ENCODE peak calls at places on chromosome 13, in nine cellular contexts. E is IMR-90; H is ovary; N is HCT116; J is heart left ventricle; D is HepG2; F is prostate gland; Z is CD8-positive, alpha-beta T cell; U is tibial nerve. Y is an unnamed sample.

GRCh38 chr13:37446503-37446902 is 152.1 kb downstream of the POSTN start:
- DNase-seq in U (no peak), H (no peak), J (no peak), Z (no peak), F (no peak), N (no peak), D (no peak), E (peak; percentile 93), Y (peak; percentile 91)

GRCh38 chr13:113474179-113474578 is 16.3 kb downstream of the DCUN1D2 start:
- DNase-seq in E (peak; percentile 91), D (no peak), Z (no peak), U (no peak), J (no peak), N (no peak), H (no peak), F (no peak), Y (no peak)

GRCh38 chr13:24630851-24631341 is 49.3 kb upstream of the ATP12A start:
- DNase-seq in Z (no peak), J (no peak), N (peak; percentile 3), E (peak; percentile 46), U (no peak), H (no peak), D (no peak), F (no peak), Y (peak; percentile 74)

GRCh38 chr13:46051958-46052313 is 610 bp downstream of the ZC3H13 start:
- DNase-seq in U (peak; percentile 26), F (no peak), Z (no peak), H (no peak), N (no peak), J (no peak), E (peak; percentile 0), D (no peak), Y (no peak)

GRCh38 chr13:60158321-60158801 is 5.4 kb downstream of the DIAPH3 start:
- DNase-seq in D (no peak), Z (no peak), N (no peak), J (no peak), H (no peak), E (no peak), F (no peak), U (no peak), Y (no peak)

GRCh38 chr13:36356058-36356457 is 9.9 kb upstream of the SPART start:
- DNase-seq in D (peak; percentile 21), N (no peak), E (no peak), U (no peak), Z (no peak), F (no peak), J (no peak), H (no peak), Y (no peak)

GRCh38 chr13:76609643-76610042 is 276.6 kb downstream of the KCTD12 start:
- DNase-seq in J (no peak), E (no peak), F (no peak), N (no peak), H (no peak), U (no peak), D (no peak), Z (no peak), Y (no peak)

GRCh38 chr13:46039421-46040036 is 13.0 kb downstream of the ZC3H13 start:
- DNase-seq in E (peak; percentile 83), D (no peak), U (no peak), H (no peak), J (no peak), N (no peak), F (no peak), Z (no peak), Y (no peak)

GRCh38 chr13:98144501-98145350 is 1.8 kb downstream of the FARP1 start:
- DNase-seq in N (peak; percentile 8), E (peak; percentile 77), U (no peak), Z (no peak), D (peak; percentile 86), F (peak; percentile 46), J (no peak), H (no peak), Y (peak; percentile 8)

GRCh38 chr13:21717817-21718216 is 46.9 kb downstream of the FGF9 start:
- DNase-seq in F (no peak), U (no peak), Z (no peak), H (no peak), D (no peak), N (no peak), E (no peak), J (no peak), Y (peak; percentile 49)

GRCh38 chr13:41678320-41678719 is 221.0 kb downstream of the RGCC start:
- DNase-seq in Z (no peak), E (peak; percentile 67), J (no peak), U (no peak), D (no peak), F (no peak), H (no peak), N (no peak), Y (no peak)

GRCh38 chr13:74015137-74015536 is 119.1 kb downstream of the KLF12 start:
- DNase-seq in Z (no peak), J (no peak), N (no peak), D (no peak), H (no peak), F (no peak), E (peak; percentile 39), U (no peak), Y (no peak)

GRCh38 chr13:98484289-98485219 is 92.4 kb downstream of the STK24 start:
- DNase-seq in D (peak; percentile 91), E (peak; percentile 95), U (peak; percentile 50), J (peak; percentile 73), Z (peak; percentile 31), F (peak; percentile 89), N (peak; percentile 97), H (peak; percentile 48), Y (peak; percentile 97)

GRCh38 chr13:21047591-21048282 is 13.6 kb downstream of the LATS2 start:
- DNase-seq in H (no peak), N (no peak), U (no peak), Z (no peak), F (no peak), D (no peak), J (no peak), E (no peak), Y (no peak)

GRCh38 chr13:47036291-47037008 is 139.6 kb upstream of the HTR2A start:
- DNase-seq in Z (no peak), N (no peak), H (no peak), E (no peak), J (no peak), U (no peak), F (no peak), D (no peak), Y (peak; percentile 22)

GRCh38 chr13:40982772-40983171 is 36.3 kb downstream of the ELF1 start:
- DNase-seq in H (no peak), N (no peak), D (no peak), Z (peak; percentile 35), F (peak; percentile 52), U (peak; percentile 41), J (peak; percentile 73), E (peak; percentile 52), Y (no peak)

GRCh38 chr13:75541287-75541686 is 3.6 kb upstream of the COMMD6 start:
- DNase-seq in N (no peak), D (no peak), U (no peak), F (no peak), J (no peak), Z (no peak), H (no peak), E (peak; percentile 39), Y (no peak)

GRCh38 chr13:91132786-91133185 is 214.7 kb upstream of the MIR17HG start:
- DNase-seq in E (no peak), J (peak; percentile 13), F (no peak), Z (no peak), N (no peak), D (no peak), U (no peak), H (no peak), Y (no peak)

GRCh38 chr13:23985846-23986245 is 88.5 kb upstream of the C1QTNF9B start:
- DNase-seq in H (no peak), F (no peak), N (no peak), D (no peak), J (no peak), E (no peak), U (no peak), Z (no peak), Y (no peak)

GRCh38 chr13:24670927-24671326 is 9.3 kb upstream of the ATP12A start:
- DNase-seq in U (no peak), Z (no peak), N (peak; percentile 75), E (no peak), J (no peak), F (no peak), H (no peak), D (no peak), Y (no peak)

GRCh38 chr13:87769445-87769844 is 98.3 kb downstream of the SLITRK5 start:
- DNase-seq in J (no peak), F (no peak), U (no peak), N (no peak), D (no peak), Z (no peak), E (no peak), H (no peak), Y (no peak)

GRCh38 chr13:99803141-99803540 is 168.4 kb downstream of the ZIC5 start:
- DNase-seq in F (no peak), U (no peak), N (no peak), H (no peak), J (no peak), Z (no peak), E (no peak), D (no peak), Y (no peak)
- H3K27ac ChIP-seq in F (no peak overlapping the region), U (no peak overlapping the region), N (no peak overlapping the region), H (no peak overlapping the region), J (no peak overlapping the region), Z (no peak overlapping the region), E (no peak overlapping the region), D (no peak overlapping the region), Y (no peak overlapping the region)

GRCh38 chr13:67416047-67416925 is 186.2 kb upstream of the PCDH9 start:
- DNase-seq in Z (no peak), F (no peak), U (no peak), D (peak; percentile 4), H (no peak), J (no peak), E (peak; percentile 29), N (no peak), Y (no peak)
- TF ChIP-seq CTCF in Z (no peak), F (no peak), U (no peak), D (peak; percentile 84), H (no peak), J (peak; percentile 31), E (peak; percentile 73), N (peak; percentile 41), Y (no peak)

DNA sequence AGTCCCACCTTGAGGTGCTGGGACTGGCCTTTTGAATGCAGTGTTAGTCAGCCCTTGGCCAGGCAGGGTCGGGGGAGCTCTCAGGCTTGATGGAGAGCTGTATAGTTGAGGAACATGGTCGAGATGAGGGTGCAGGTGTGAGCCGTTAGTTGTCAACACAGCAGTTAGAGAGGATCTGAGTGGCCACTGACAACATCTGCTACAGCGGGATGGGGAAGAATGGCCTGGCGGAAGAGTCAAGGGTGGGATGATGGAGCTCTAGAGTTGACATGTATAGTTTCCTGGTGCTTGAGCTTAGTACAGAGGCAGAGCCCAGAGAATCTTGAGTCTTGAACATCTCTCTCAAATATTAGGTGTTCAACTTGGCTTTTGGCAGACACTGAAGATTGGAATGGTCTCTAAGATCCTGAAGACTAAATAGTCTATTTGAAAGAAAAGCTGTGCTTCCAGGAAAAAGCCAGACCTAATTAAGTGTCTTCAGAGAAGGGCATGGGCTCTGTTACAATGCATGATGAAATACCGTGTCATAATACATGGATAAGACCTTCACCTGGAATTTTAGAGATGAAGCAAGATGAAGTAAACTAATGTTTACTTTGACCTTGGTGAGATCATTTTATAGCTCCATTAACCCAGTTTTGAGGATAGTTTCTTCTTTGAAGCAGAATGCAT is 9.7 kb downstream of the PCCA start:
- DNase-seq in N (no peak), F (no peak), J (no peak), E (no peak), H (no peak), D (no peak), Z (no peak), U (no peak), Y (no peak)
- H3K27ac ChIP-seq in N (no peak overlapping the region), F (peak overlapping the region; percentile 85), J (no peak overlapping the region), E (no peak overlapping the region), H (no peak overlapping the region), D (no peak overlapping the region), Z (no peak overlapping the region), U (no peak overlapping the region), Y (no peak overlapping the region)

GRCh38 chr13:29964181-29964845 is 113.9 kb upstream of the UBL3 start:
- DNase-seq in N (no peak), J (no peak), F (no peak), H (no peak), U (no peak), Z (no peak), D (no peak), E (no peak), Y (no peak)
- TF ChIP-seq CTCF in N (no peak), J (no peak), F (no peak), H (no peak), U (no peak), Z (no peak), D (no peak), E (no peak), Y (no peak)

Y was measured in foreskin keratinocyte.